ENCODE peak calls at places on chromosome 6, in nine cellular contexts. Q is WTC11; J is lower leg skin; G is activated CD4-positive, alpha-beta T cell treated with anti-CD3 and anti-CD28 coated beads, Interleukin-2, amount 50 U/mL, for 48 hours; C is iPS DF 19.7; U is activated CD8-positive, alpha-beta memory T cell treated with anti-CD3 and anti-CD28 coated beads for 48 hours; K is foreskin melanocyte; A is stimulated activated CD4-positive, alpha-beta T cell treated with anti-CD3 and anti-CD28 coated beads, Interleukin-15, amount 100 ng/mL, for 1 hour; O is effector memory CD4-positive, alpha-beta T cell. V is an unnamed sample.

GRCh38 chr6:126530777-126531176 is 190.9 kb downstream of the CENPW start:
- DNase-seq in Q (no peak), J (no peak), G (no peak), C (no peak), U (no peak), K (peak), A (no peak), O (no peak), V (no peak)

GRCh38 chr6:32188381-32189081 is 1.5 kb downstream of the PBX2 start:
- DNase-seq in Q (no peak), J (no peak), G (no peak), C (no peak), U (no peak), K (no peak), A (no peak), O (no peak), V (peak)

GRCh38 chr6:51655517-51655916 is 431.9 kb downstream of the PKHD1 start:
- DNase-seq in Q (no peak), J (no peak), G (no peak), C (no peak), U (no peak), K (no peak), A (no peak), O (no peak), V (no peak)

GRCh38 chr6:116373940-116374339 is 3.2 kb downstream of the DSE start:
- DNase-seq in Q (no peak), J (no peak), G (no peak), C (no peak), U (no peak), K (no peak), A (no peak), O (no peak), V (no peak)

GRCh38 chr6:65638047-65638831 is 68.8 kb downstream of the EYS start:
- DNase-seq in Q (peak), J (no peak), G (no peak), C (no peak), U (no peak), K (no peak), A (no peak), O (no peak), V (no peak)

GRCh38 chr6:105485456-105485855 is 82.6 kb upstream of the PREP start:
- DNase-seq in Q (no peak), J (no peak), G (no peak), C (no peak), U (no peak), K (no peak), A (no peak), O (no peak), V (no peak)

GRCh38 chr6:44039839-44040350 is 87.4 kb downstream of the MRPL14 start:
- DNase-seq in Q (no peak), J (no peak), G (no peak), C (no peak), U (no peak), K (no peak), A (no peak), O (no peak), V (no peak)

GRCh38 chr6:159761135-159761872 is 541 bp upstream of the ACAT2 start:
- DNase-seq in Q (peak), J (peak), G (peak), C (no peak), U (peak), K (no peak), A (no peak), O (no peak), V (no peak)

GRCh38 chr6:45703041-45703739 is 312.5 kb downstream of the CLIC5 start:
- DNase-seq in Q (no peak), J (no peak), G (no peak), C (no peak), U (no peak), K (no peak), A (no peak), O (no peak), V (no peak)

GRCh38 chr6:26121141-26122004 is 34.1 kb downstream of the HFE start:
- DNase-seq in Q (no peak), J (no peak), G (no peak), C (no peak), U (no peak), K (no peak), A (no peak), O (no peak), V (no peak)

GRCh38 chr6:166025149-166025898 is 142.3 kb downstream of the TBXT start:
- DNase-seq in Q (no peak), J (no peak), G (no peak), C (no peak), U (no peak), K (peak), A (no peak), O (no peak), V (no peak)

GRCh38 chr6:106724848-106725247 is 95.5 kb downstream of the QRSL1 start:
- DNase-seq in Q (no peak), J (no peak), G (no peak), C (no peak), U (no peak), K (no peak), A (no peak), O (no peak), V (no peak)

GRCh38 chr6:74075323-74075722 is 379.3 kb downstream of the CD109 start:
- DNase-seq in Q (no peak), J (peak), G (no peak), C (no peak), U (no peak), K (no peak), A (no peak), O (no peak), V (no peak)

GRCh38 chr6:33620158-33620583 is 951 bp upstream of the ITPR3 start:
- DNase-seq in Q (no peak), J (peak), G (peak), C (no peak), U (no peak), K (no peak), A (no peak), O (no peak), V (no peak)

GRCh38 chr6:92110390-92110789 is 1309.0 kb downstream of the EPHA7 start:
- DNase-seq in Q (no peak), J (no peak), G (no peak), C (no peak), U (no peak), K (no peak), A (no peak), O (no peak), V (no peak)

GRCh38 chr6:161212902-161213301 is 61.0 kb downstream of the AGPAT4 start:
- DNase-seq in Q (no peak), J (no peak), G (no peak), C (no peak), U (no peak), K (no peak), A (no peak), O (no peak), V (no peak)

GRCh38 chr6:18501313-18502013 is 114.3 kb downstream of the RNF144B start:
- DNase-seq in Q (no peak), J (peak), G (no peak), C (no peak), U (no peak), K (peak), A (no peak), O (no peak), V (no peak)

GRCh38 chr6:2782356-2782708 is 17.1 kb downstream of the WRNIP1 start:
- DNase-seq in Q (no peak), J (no peak), G (no peak), C (no peak), U (no peak), K (no peak), A (no peak), O (no peak), V (no peak)

GRCh38 chr6:15304337-15305078 is 58.6 kb downstream of the JARID2 start:
- DNase-seq in Q (no peak), J (no peak), G (no peak), C (no peak), U (no peak), K (no peak), A (no peak), O (no peak), V (no peak)

GRCh38 chr6:40848038-40848437 is 191.0 kb downstream of the UNC5CL start:
- DNase-seq in Q (no peak), J (no peak), G (no peak), C (no peak), U (no peak), K (no peak), A (no peak), O (no peak), V (no peak)

GRCh38 chr6:129849456-129849855 is 11.7 kb downstream of the TMEM244 start:
- DNase-seq in Q (no peak), J (no peak), G (no peak), C (no peak), U (no peak), K (no peak), A (no peak), O (no peak), V (no peak)

V was measured in natural killer cell treated with Interleukin-12 subunit alpha and Interleukin-12 subunit beta and Interleukin-15 and Interleukin-18, amount 100 ng/mL, for 72 hours.